ENCODE peak calls at places on chromosome 9, in eight cellular contexts. G is H1, X is ovary, T is breast epithelium, J is A549, Y is IMR-90, K is body of pancreas, O is spleen. F is an unnamed sample.

GRCh38 chr9:83312543-83312942 is 225.7 kb downstream of the FRMD3 start:
- DNase-seq in T (no peak), O (no peak), K (no peak), X (no peak), G (no peak), Y (no peak), J (no peak), F (no peak)

GRCh38 chr9:129647635-129648034 is 5.7 kb upstream of the ASB6 start:
- DNase-seq in T (no peak), O (no peak), K (no peak), X (no peak), G (no peak), J (no peak), Y (no peak), F (no peak)

GRCh38 chr9:131302244-131303075 is 12.9 kb downstream of the PLPP7 start:
- DNase-seq in X (no peak), J (no peak), O (no peak), Y (no peak), K (peak; percentile 69), G (no peak), T (no peak), F (no peak)

GRCh38 chr9:94729199-94729598 is 2.7 kb downstream of the AOPEP start:
- DNase-seq in X (no peak), K (no peak), T (no peak), O (no peak), J (no peak), Y (no peak), G (peak; percentile 36), F (no peak)

GRCh38 chr9:128636556-128637530 is 19.8 kb downstream of the DYNC2I2 start:
- DNase-seq in T (peak; percentile 72), Y (no peak), J (no peak), X (no peak), G (no peak), K (peak; percentile 23), O (peak; percentile 84), F (no peak)

GRCh38 chr9:108637340-108637739 is 218.4 kb downstream of the ACTL7B start:
- DNase-seq in J (no peak), X (no peak), K (no peak), O (no peak), T (no peak), G (no peak), Y (no peak), F (no peak)

GRCh38 chr9:123642291-123643278 is 286.6 kb downstream of the CRB2 start:
- DNase-seq in X (peak; percentile 62), O (no peak), J (no peak), T (no peak), K (peak; percentile 17), G (no peak), Y (peak; percentile 18), F (no peak)

GRCh38 chr9:114486205-114486963 is 18.9 kb downstream of the WHRN start:
- DNase-seq in Y (peak; percentile 37), G (no peak), O (no peak), J (no peak), K (no peak), T (no peak), X (no peak), F (no peak)

GRCh38 chr9:96245399-96245798 is 56.6 kb downstream of the HSD17B3 start:
- DNase-seq in O (no peak), T (no peak), J (no peak), G (peak; percentile 79), K (no peak), X (no peak), Y (no peak), F (no peak)

GRCh38 chr9:14307989-14308750 is 5.8 kb downstream of the NFIB start:
- DNase-seq in T (no peak), Y (no peak), K (peak; percentile 57), O (no peak), X (no peak), J (no peak), G (no peak), F (no peak)

GRCh38 chr9:101737705-101738565 is 512 bp downstream of the GRIN3A start:
- DNase-seq in K (peak; percentile 11), J (peak; percentile 6), O (peak; percentile 73), T (no peak), Y (no peak), G (peak; percentile 69), X (no peak), F (no peak)

GRCh38 chr9:123742009-123742767 is 187.7 kb downstream of the DENND1A start:
- DNase-seq in J (no peak), Y (peak; percentile 57), O (no peak), T (no peak), X (peak; percentile 25), K (no peak), G (no peak), F (no peak)

GRCh38 chr9:125325821-125326220 is 64.2 kb downstream of the GAPVD1 start:
- DNase-seq in J (no peak), O (no peak), G (no peak), X (no peak), Y (peak; percentile 36), T (no peak), K (no peak), F (no peak)

GRCh38 chr9:85959955-85960354 is 19.0 kb downstream of the NAA35 start:
- DNase-seq in T (no peak), G (no peak), X (no peak), O (no peak), K (no peak), J (no peak), Y (no peak), F (no peak)

GRCh38 chr9:99414321-99414720 is 192.2 kb downstream of the SEC61B start:
- DNase-seq in G (no peak), K (no peak), Y (no peak), T (no peak), X (no peak), O (no peak), J (no peak), F (no peak)

GRCh38 chr9:114516913-114517312 is 11.6 kb upstream of the WHRN start:
- DNase-seq in G (no peak), O (no peak), X (no peak), J (no peak), T (no peak), Y (peak; percentile 61), K (no peak), F (no peak)

GRCh38 chr9:115883467-115884329 is 269.9 kb upstream of the PAPPA start:
- DNase-seq in O (no peak), K (peak; percentile 37), T (no peak), G (no peak), J (peak; percentile 60), X (no peak), Y (peak; percentile 60), F (no peak)

GRCh38 chr9:112050544-112051475 is 124.3 kb downstream of the SUSD1 start:
- DNase-seq in J (no peak), O (no peak), T (no peak), X (peak; percentile 51), Y (peak; percentile 97), G (no peak), K (peak; percentile 44), F (no peak)

GRCh38 chr9:124675261-124676158 is 95.6 kb downstream of the NR6A1 start:
- DNase-seq in G (no peak), Y (no peak), X (no peak), K (no peak), J (no peak), O (no peak), T (no peak), F (no peak)

GRCh38 chr9:71895122-71895521 is 15.9 kb downstream of the ABHD17B start:
- DNase-seq in O (no peak), Y (peak; percentile 50), X (no peak), G (no peak), J (no peak), T (no peak), K (no peak), F (no peak)

GRCh38 chr9:71895955-71896354 is 15.0 kb downstream of the ABHD17B start:
- DNase-seq in J (no peak), Y (no peak), X (no peak), G (no peak), O (no peak), T (no peak), K (no peak), F (no peak)

GRCh38 chr9:71897573-71897972 is 13.4 kb downstream of the ABHD17B start:
- DNase-seq in K (no peak), T (no peak), J (no peak), Y (no peak), X (no peak), O (no peak), G (no peak), F (no peak)

GRCh38 chr9:71901695-71902094 is 9.3 kb downstream of the ABHD17B start:
- DNase-seq in G (no peak), J (no peak), Y (no peak), O (no peak), K (no peak), X (no peak), T (no peak), F (no peak)

GRCh38 chr9:71896762-71897161 is 14.2 kb downstream of the ABHD17B start:
- DNase-seq in J (no peak), O (no peak), Y (no peak), X (no peak), K (no peak), G (no peak), T (no peak), F (no peak)
- H3K4me3 ChIP-seq in J (no peak overlapping the region), O (no peak overlapping the region), Y (no peak overlapping the region), X (no peak overlapping the region), K (no peak overlapping the region), G (no peak overlapping the region), T (no peak overlapping the region), F (no peak overlapping the region)

GRCh38 chr9:137816531-137817235 is 60.9 kb upstream of the CACNA1B start:
- DNase-seq in T (peak; percentile 41), K (no peak), Y (no peak), J (no peak), X (no peak), O (peak; percentile 51), G (no peak), F (no peak)
- TF ChIP-seq POLR2A in T (no peak), K (no peak), Y (no peak), J (no peak), X (no peak), O (no peak), G (no peak), F (no peak)

DNA sequence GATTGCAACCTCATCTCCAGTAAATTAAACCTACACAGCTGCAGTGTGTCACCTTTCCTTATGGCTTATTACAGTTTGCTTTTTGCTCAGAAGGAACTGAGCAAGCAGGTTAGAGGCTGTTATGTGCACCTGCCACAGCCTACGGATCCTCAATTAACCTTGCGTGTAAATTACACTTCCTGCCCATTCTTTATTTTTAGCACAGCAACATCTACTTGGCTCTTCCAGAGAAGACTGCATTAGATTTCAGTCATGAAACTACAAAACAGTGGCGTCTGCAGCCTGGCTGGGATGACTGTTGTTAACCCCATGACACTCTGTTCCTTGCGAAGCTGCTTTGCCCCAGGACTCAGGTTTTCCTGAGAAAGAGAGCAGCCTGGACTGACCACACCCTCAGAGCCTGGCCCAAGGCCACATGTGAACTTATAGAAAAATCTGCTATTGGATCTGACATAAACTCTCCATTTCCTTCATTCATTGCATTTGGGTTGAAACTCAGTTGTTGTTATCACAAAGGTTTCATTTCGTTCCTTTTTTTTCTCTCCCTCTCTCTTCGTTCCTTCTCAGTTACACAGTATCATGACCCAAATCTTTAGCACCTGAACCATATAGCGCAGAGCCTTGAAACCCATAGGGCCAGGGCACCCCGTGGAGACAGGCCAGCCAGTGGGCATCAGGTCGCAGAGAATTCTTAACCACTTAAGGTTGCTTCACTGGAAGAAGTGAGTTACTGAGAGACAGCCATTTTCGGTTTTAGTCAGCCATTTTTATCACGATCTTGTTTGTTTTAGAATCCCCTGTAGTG is 138.6 kb downstream of the PALM2AKAP2 start:
- DNase-seq in O (no peak), Y (no peak), G (no peak), J (no peak), K (no peak), X (no peak), T (no peak), F (no peak)
- H3K4me3 ChIP-seq in O (no peak overlapping the region), Y (no peak overlapping the region), G (no peak overlapping the region), J (no peak overlapping the region), K (no peak overlapping the region), X (no peak overlapping the region), T (no peak overlapping the region), F (peak overlapping the region; percentile 17)

GRCh38 chr9:69649566-69650260 is 22.5 kb downstream of the APBA1 start:
- DNase-seq in T (no peak), X (no peak), J (no peak), Y (peak; percentile 83), G (no peak), K (no peak), O (no peak), F (no peak)
- TF ChIP-seq POLR2A in T (no peak), X (no peak), J (no peak), Y (no peak), G (no peak), K (no peak), O (no peak), F (no peak)